ENCODE peak calls at places on chromosomes 6 and 20, in five cellular contexts. P, I, R, Y and G are unnamed samples. For H3K9me3, the result is how much of the 10 kb centered on the place peaks cover.

GRCh38 chr20:40156600-40157307 is 532.3 kb downstream of the MAFB start:
- DNase-seq in I (no peak), P (no peak), R (no peak), Y (no peak), G (no peak)

GRCh38 chr6:45730232-45730631 is 285.4 kb downstream of the CLIC5 start:
- DNase-seq in R (no peak), I (no peak), Y (no peak), P (no peak), G (no peak)

GRCh38 chr6:106611030-106611429 is 18.3 kb downstream of the RTN4IP1 start:
- DNase-seq in I (no peak), P (no peak), Y (peak), R (no peak), G (no peak)

GRCh38 chr6:18155273-18155863 is at the start of gene KDM1B:
- DNase-seq in I (peak), P (peak), Y (peak), R (no peak), G (peak)

GRCh38 chr6:139757766-139758655 is 383.6 kb upstream of the CITED2 start:
- DNase-seq in R (no peak), Y (no peak), I (no peak), P (no peak), G (no peak)

GRCh38 chr6:157276134-157276532 is 47.2 kb downstream of the TMEM242 start:
- DNase-seq in P (no peak), I (no peak), R (no peak), Y (no peak), G (no peak)

GRCh38 chr6:142845624-142846458 is 99.1 kb downstream of the HIVEP2 start:
- DNase-seq in Y (peak), I (peak), P (peak), R (peak), G (peak)

GRCh38 chr6:27251672-27252251 is 4.3 kb downstream of the PRSS16 start:
- DNase-seq in I (peak), Y (peak), R (peak), P (peak), G (peak)

GRCh38 chr6:107800564-107801164 is 23.4 kb downstream of the SCML4 start:
- DNase-seq in R (no peak), P (peak), I (no peak), Y (no peak), G (no peak)

GRCh38 chr6:121573466-121573865 is 138.0 kb downstream of the GJA1 start:
- DNase-seq in I (no peak), Y (no peak), R (no peak), P (no peak), G (no peak)

GRCh38 chr6:27605401-27606342 is 132.8 kb upstream of the ZNF184 start:
- DNase-seq in I (peak), R (no peak), Y (peak), P (peak), G (no peak)

GRCh38 chr6:108588586-108588985 is 27.9 kb downstream of the FOXO3 start:
- DNase-seq in I (no peak), R (peak), Y (no peak), P (peak), G (no peak)

GRCh38 chr6:16108996-16109658 is 19.8 kb upstream of the MYLIP start:
- DNase-seq in P (no peak), R (no peak), Y (peak), I (no peak), G (peak)

GRCh38 chr20:17626217-17627007 is 55.6 kb downstream of the RRBP1 start:
- DNase-seq in P (no peak), Y (no peak), I (no peak), R (peak), G (peak)

DNA sequence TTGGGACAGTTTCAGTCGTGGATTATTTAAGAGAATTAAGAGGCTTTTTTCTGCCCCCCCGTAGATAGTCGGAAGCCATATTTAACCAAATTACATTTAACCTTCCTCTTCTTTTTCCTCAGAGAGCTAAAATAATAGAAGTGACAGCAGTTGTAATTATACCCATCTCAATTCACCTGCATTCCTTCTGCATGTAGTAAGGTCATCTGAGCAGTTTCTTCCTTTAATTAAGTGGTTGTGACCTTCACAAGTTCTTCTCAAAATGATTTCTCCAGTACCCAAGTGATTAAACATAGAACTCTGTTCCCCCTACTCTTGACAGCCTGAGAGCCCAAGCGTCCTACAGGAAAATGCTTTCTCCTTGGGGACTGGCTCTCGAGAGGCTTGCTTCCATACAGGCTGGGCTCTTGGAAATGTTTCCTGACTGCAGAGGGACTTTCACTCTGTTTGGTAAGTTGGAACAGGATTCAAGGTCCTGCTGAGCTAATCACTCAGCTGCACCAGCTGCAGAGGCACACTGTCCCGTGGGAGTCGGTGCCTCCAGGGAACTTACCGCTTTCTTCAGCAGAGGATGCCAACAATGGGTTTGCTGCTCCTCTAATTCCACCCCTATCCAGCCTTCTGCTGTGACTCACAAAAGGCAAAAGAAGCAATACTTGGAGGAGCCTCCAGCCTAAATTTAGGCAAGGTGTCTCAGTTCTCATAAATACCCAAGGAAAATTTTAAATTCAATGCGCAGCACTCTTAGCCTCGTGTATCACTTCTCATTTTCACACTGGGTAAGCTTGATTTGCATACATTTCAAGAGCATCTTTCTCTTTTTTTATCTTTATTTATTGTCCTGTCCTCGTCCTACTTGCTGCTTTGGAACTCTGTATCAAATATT is 414.9 kb downstream of the KIF16B start:
- DNase-seq in R (no peak), P (no peak), Y (no peak), I (no peak), G (no peak)
- H3K9me3 ChIP-seq in R (under half), P (under half), Y (under half), I (under half), G (under half)

DNA sequence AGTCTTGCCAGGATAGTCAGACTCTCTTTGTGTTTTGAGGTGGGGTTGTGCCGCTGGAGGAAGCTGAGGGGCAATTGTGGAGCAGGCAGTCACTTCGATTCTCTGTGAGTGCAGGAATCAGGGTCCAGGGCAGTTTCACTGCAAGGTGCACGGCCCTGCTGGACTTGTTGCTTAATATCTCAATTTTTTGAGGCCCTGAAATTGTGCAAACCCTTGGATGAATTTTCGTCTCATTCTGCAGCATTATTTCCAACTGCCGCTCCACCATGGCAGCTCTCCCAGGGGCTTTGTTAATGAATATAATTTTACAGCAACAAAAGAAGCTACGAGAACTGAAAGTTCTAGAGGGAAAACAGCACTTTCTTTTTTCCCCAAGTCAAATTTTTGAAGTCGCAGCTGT is 531.9 kb downstream of the QKI start:
- DNase-seq in Y (no peak), I (no peak), R (no peak), P (no peak), G (no peak)
- H3K4me3 ChIP-seq in Y (no peak), I (no peak), R (no peak), P (no peak), G (no peak)

DNA sequence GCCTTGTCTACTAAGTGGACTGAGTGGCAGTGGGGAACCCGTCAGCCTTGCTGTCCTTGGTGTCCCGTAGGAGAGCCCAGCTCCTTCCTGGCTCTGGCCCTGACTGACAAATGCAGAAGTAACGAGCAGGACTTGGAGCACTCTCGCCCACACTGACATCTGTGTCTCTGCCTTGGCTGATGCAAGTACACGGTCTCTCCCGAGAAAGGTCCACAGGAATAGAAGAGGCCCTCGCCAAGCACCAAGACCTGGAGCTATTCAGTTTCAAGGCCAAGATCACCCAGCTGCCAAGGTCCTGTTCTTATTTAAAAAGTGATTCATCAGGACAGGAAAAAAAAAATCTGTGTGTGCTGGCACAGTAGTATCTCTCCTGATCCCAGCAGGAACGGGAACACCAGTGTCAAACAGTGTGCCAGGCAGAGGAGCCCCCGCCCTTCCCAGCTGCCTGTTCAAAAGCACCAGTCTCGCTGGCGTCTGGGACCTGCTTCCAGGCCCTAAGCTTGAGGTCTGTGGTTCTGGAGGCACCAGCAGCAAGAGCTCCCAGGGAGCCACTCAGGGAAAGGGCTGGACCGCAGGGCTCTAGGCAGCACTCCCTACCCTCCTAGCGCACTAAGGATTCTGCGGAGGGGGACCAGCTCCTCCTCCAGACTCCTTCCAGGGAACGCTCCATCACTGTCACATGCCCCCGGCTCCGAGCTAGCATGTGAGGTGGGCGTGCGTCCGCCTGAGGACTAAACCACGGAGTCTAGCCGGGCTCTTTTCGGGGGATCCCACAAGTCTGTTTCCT is 376.9 kb downstream of the RNGTT start:
- DNase-seq in I (no peak), R (no peak), Y (no peak), P (no peak), G (no peak)
- H3K9me3 ChIP-seq in I (under half), R (under half), Y (under half), P (under half), G (under half)

DNA sequence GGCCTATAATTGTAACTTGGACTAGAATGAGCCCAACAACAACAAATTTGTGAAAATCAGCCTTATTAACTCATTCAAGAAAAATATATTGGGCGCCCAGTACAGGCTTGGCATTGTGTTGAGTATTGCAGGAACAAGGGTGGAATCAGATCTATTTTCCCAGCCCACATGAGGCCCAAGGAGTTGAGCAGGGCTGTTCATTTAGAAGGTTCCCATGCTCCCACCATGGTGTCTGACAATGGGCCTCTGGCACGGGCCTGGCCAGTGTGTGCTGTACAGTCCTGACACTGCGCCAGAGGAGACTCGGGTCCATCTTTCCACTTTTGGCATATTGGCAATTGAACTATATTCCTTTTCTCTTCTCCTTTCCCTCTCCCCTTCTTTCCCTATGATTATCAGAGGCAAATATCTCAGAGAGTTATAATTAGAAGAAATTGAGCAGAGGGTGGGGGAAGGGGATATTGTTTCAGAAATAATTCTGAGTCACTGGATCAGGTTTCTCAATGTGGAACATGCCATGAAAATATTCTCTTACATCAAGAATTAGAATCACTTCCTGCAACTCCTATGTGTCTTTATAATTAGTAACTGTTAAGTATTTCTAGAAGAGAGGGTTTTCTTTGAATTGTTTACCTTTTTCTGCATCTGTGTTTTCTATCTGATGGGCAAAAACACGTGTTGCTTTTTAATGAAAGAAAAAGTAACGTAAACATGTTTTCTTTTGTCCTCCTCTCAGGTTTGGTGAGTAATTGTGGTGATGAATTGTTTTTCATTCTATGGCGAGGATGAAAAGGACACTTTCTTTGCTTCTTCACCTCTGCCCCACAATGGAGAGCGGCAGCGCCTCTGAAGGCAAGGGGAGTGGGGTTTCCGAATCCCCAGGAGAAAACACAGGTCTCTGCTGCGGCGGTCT is 209.4 kb downstream of the FOXA2 start:
- DNase-seq in P (peak), I (no peak), Y (no peak), R (no peak), G (no peak)
- H3K4me3 ChIP-seq in P (no peak), I (peak), Y (no peak), R (no peak), G (no peak)

GRCh38 chr6:137106183-137106582 is 61.4 kb upstream of the IL20RA start:
- DNase-seq in I (no peak), P (no peak), Y (no peak), R (no peak), G (no peak)
- H3K9me3 ChIP-seq in I (under half), P (under half), Y (under half), R (under half), G (under half)

DNA sequence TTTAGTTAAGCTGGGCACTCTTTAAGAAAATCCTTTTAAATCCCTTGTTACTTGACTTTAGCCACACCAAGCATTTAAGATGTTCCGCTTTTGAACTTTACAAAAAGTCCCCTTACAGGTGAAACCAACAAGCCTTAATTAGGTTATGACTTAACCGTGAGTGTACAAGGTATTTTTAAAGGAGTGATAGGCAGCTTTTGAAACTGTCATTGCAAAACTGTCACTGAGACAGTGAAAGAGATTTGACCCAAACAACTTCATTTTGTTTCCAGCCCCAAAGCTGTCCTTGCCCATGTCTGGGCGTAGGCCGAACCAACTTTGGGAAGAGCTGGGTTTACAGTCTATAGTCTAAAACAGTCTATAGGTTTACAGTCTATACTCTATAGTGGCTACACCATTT is 305.4 kb downstream of the FARS2 start:
- DNase-seq in Y (no peak), I (no peak), P (no peak), R (no peak), G (no peak)
- H3K4me3 ChIP-seq in Y (no peak), I (no peak), P (no peak), R (no peak), G (no peak)

GRCh38 chr20:23251779-23252178 is 98.8 kb upstream of the NXT1 start:
- DNase-seq in R (no peak), P (no peak), Y (no peak), I (no peak), G (no peak)
- H3K9me3 ChIP-seq in R (under half), P (under half), Y (under half), I (under half), G (under half)

DNA sequence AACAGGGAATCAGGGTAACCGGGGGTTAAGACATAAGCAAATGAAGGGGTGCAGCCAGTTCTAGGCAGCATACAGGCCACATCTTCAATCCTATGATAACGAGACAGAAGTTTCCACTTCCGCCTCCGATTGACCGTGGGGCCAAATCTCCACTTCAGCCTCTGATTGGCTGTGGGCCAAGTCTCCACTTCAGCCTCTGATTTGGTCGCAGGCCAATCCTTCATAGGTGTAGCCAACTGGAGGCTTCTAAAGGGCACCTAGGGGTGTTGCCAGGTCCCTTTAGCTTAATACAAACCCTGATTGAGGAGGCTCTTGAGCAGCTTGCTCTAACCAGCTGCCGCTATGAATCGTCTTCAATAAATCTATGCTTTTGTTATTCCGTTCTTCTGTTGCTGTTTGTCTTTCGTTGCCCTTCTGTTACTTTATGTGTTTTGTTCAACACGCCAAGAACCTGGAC is 2.1 kb upstream of the ERGIC3 start:
- DNase-seq in R (peak), P (no peak), I (no peak), Y (peak), G (no peak)
- H3K4me3 ChIP-seq in R (no peak), P (no peak), I (no peak), Y (peak), G (no peak)

DNA sequence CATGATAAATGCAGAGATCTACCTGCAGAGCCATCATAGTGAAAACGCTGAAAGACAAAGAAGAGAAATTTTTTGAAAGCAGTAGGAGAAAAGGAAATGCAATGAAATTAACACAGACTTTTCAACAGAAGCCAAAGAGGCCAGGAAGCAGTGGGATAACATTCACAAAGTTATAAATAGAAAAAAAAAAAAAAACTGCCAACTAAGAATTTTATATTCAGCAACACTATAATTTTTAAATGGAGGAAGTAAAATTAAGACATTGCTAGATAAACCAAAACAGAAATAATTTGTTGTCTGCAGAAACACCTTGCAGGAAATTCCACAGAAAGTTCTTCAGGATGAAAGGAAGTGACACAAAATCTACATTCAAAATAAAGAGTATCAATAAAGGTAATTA is 591.5 kb upstream of the ID4 start:
- DNase-seq in P (no peak), I (no peak), R (no peak), Y (no peak), G (no peak)
- H3K9me3 ChIP-seq in P (under half), I (under half), R (under half), Y (under half), G (under half)